ENCODE peak calls at places on chromosome 1, in four cellular contexts. W is astrocyte of the cerebellum; X is activated CD8-positive, alpha-beta T cell treated with anti-CD3 and anti-CD28 coated beads for 36 hours; C is left ventricle myocardium superior. L is an unnamed sample.

GRCh38 chr1:231181271-231181670 is 19.4 kb downstream of the TRIM67 start:
- DNase-seq in W (no peak), X (no peak), C (no peak), L (no peak)

GRCh38 chr1:81832573-81832972 is 31.8 kb downstream of the ADGRL2 start:
- DNase-seq in W (peak), X (no peak), C (peak), L (no peak)

GRCh38 chr1:183822081-183822611 is 17.2 kb downstream of the RGL1 start:
- DNase-seq in W (peak), C (no peak), X (no peak), L (no peak)

GRCh38 chr1:34529935-34530859 is 224.7 kb upstream of the GJB5 start:
- DNase-seq in X (no peak), C (peak), W (no peak), L (no peak)

GRCh38 chr1:171127481-171127880 is 36.8 kb downstream of the FMO3 start:
- DNase-seq in X (no peak), W (peak), C (no peak), L (no peak)

GRCh38 chr1:201085902-201086735 is 26.1 kb downstream of the CACNA1S start:
- DNase-seq in C (peak), W (no peak), X (peak), L (no peak)

GRCh38 chr1:100606438-100606837 is 68.5 kb downstream of the GPR88 start:
- DNase-seq in C (peak), W (no peak), X (peak), L (no peak)

GRCh38 chr1:32869844-32870614 is 683 bp downstream of the FNDC5 start:
- DNase-seq in C (no peak), X (no peak), W (no peak), L (no peak)

GRCh38 chr1:204837440-204838084 is 33.1 kb upstream of the NFASC start:
- DNase-seq in X (peak), W (peak), C (no peak), L (no peak)

GRCh38 chr1:3219725-3220467 is 150.9 kb downstream of the PRDM16 start:
- DNase-seq in C (no peak), X (no peak), W (no peak), L (no peak)

GRCh38 chr1:162141273-162142023 is 72.0 kb downstream of the NOS1AP start:
- DNase-seq in X (no peak), C (no peak), W (peak), L (no peak)

GRCh38 chr1:36175137-36176095 is 19.5 kb downstream of the MAP7D1 start:
- DNase-seq in X (no peak), W (no peak), C (peak), L (no peak)

GRCh38 chr1:40955266-40955665 is 24.2 kb upstream of the CTPS1 start:
- DNase-seq in X (no peak), C (no peak), W (no peak), L (no peak)

GRCh38 chr1:213061263-213061662 is 10.2 kb downstream of the RPS6KC1 start:
- DNase-seq in C (no peak), W (no peak), X (peak), L (no peak)

L was measured in activated T-helper 1 cell treated with anti-CD3 and anti-CD28 coated beads, Interleukin-12 subunit alpha, Interleukin-12 subunit beta, Interleukin-2, Interleukin-4 antibody, amounts not matched to agents 30 ng/mL and 10 ng/mL and 1 ng/mL, durations not matched to agents 14 hours and 24 hours and 36 hours.